ENCODE peak calls at places on chromosomes 1 and 21, in six cellular contexts. J is A673, Z is right cardiac atrium, W is H9, R is mesendoderm, A is colonic mucosa. L is an unnamed sample.

GRCh38 chr1:65146908-65147423 is 1.0 kb upstream of the AK4 start:
- DNase-seq in A (no peak), J (no peak), W (no peak), R (peak; percentile 37), Z (no peak), L (no peak)

GRCh38 chr1:116571215-116571919 is 541 bp upstream of the CD58 start:
- DNase-seq in A (peak; percentile 27), Z (no peak), J (no peak), R (peak; percentile 34), W (no peak), L (no peak)

GRCh38 chr21:14870841-14871126 is 194.0 kb downstream of the NRIP1 start:
- DNase-seq in W (no peak), Z (no peak), A (no peak), R (no peak), J (no peak), L (no peak)

GRCh38 chr1:95040032-95040525 is 32.7 kb downstream of the ALG14 start:
- DNase-seq in W (no peak), Z (no peak), A (no peak), R (no peak), J (no peak), L (no peak)

GRCh38 chr1:209455666-209456065 is 127.8 kb upstream of the CAMK1G start:
- DNase-seq in J (no peak), Z (no peak), R (peak; percentile 35), W (no peak), A (no peak), L (no peak)

GRCh38 chr1:161382214-161383019 is 14.7 kb upstream of the CFAP126 start:
- DNase-seq in W (no peak), A (no peak), J (peak; percentile 76), Z (no peak), R (peak; percentile 63), L (no peak)

GRCh38 chr1:24501371-24502167 is 1.1 kb upstream of the RCAN3 start:
- DNase-seq in W (no peak), J (no peak), R (peak; percentile 57), Z (peak; percentile 56), A (peak; percentile 62), L (no peak)

GRCh38 chr1:202181586-202181985 is 12.0 kb upstream of the LGR6 start:
- DNase-seq in W (no peak), R (no peak), A (no peak), J (no peak), Z (no peak), L (no peak)

GRCh38 chr1:92709738-92710137 is 75.2 kb downstream of the EVI5 start:
- DNase-seq in Z (no peak), J (peak; percentile 14), W (no peak), A (no peak), R (peak; percentile 45), L (no peak)

GRCh38 chr1:180919183-180919700 is 6.5 kb downstream of the KIAA1614 start:
- DNase-seq in Z (no peak), W (no peak), A (no peak), R (no peak), J (no peak), L (no peak)

GRCh38 chr1:172763088-172763487 is 104.2 kb downstream of the FASLG start:
- DNase-seq in J (no peak), A (no peak), R (no peak), W (no peak), Z (no peak), L (no peak)

GRCh38 chr21:35048706-35049617 is at the start of gene RUNX1:
- DNase-seq in W (no peak), J (no peak), Z (no peak), A (peak; percentile 50), R (no peak), L (no peak)

GRCh38 chr1:246602194-246602593 is 35.9 kb downstream of the CNST start:
- DNase-seq in J (no peak), W (no peak), A (no peak), R (no peak), Z (no peak), L (no peak)

GRCh38 chr1:246597971-246598370 is 31.7 kb downstream of the CNST start:
- DNase-seq in W (no peak), Z (no peak), R (no peak), A (no peak), J (no peak), L (no peak)

GRCh38 chr1:246599315-246599714 is 33.1 kb downstream of the CNST start:
- DNase-seq in R (peak; percentile 16), W (no peak), Z (no peak), A (no peak), J (no peak), L (no peak)

GRCh38 chr1:246597340-246597739 is 31.1 kb downstream of the CNST start:
- DNase-seq in J (no peak), R (peak; percentile 37), Z (peak; percentile 77), W (no peak), A (peak; percentile 85), L (peak; percentile 91)

DNA sequence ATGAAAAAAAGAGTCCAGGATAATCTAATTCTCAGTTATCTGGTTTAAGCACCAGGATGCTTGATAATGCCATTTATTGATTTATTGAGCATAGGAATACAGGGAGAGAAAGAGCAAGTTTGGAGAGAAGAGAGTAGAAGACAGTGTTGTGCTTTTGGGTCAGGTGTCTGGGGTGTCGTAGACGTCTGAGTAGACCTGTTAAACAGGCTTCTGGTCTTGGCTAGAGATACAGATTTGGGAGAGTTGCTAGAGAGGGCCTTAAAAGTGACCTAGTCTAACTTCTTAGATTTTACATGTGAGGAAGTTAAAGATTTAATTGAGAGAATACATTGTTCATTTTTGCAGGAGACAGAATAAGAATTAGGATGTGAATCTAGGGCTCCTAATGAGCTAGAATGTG is 34.3 kb downstream of the CNST start:
- DNase-seq in R (no peak), A (no peak), Z (no peak), J (no peak), W (no peak), L (no peak)
- H3K27ac ChIP-seq in R (no peak overlapping the region), A (no peak overlapping the region), Z (no peak overlapping the region), J (no peak overlapping the region), W (no peak overlapping the region), L (no peak overlapping the region)

GRCh38 chr21:46226146-46226545 is 2.4 kb downstream of the LSS start:
- DNase-seq in R (no peak), W (no peak), A (no peak), Z (no peak), J (no peak), L (no peak)

GRCh38 chr21:46229133-46229922 is 754 bp upstream of the LSS start:
- DNase-seq in Z (no peak), R (peak; percentile 10), A (no peak), W (no peak), J (no peak), L (no peak)

GRCh38 chr21:46226920-46227599 is 1.5 kb downstream of the LSS start:
- DNase-seq in J (peak; percentile 39), Z (peak; percentile 17), A (no peak), R (peak; percentile 22), W (no peak), L (no peak)

GRCh38 chr21:46228345-46229051 is at the start of gene LSS:
- DNase-seq in A (peak; percentile 99), W (peak; percentile 99), R (peak; percentile 99), J (peak; percentile 99), Z (peak; percentile 99), L (peak; percentile 95)

GRCh38 chr21:46227811-46228344 is 696 bp downstream of the LSS start:
- DNase-seq in W (no peak), A (no peak), J (no peak), R (peak; percentile 18), Z (peak; percentile 67), L (no peak)
- H3K27ac ChIP-seq in W (no peak overlapping the region), A (peak overlapping the region; percentile 73), J (peak overlapping the region; percentile 85), R (peak overlapping the region; percentile 92), Z (peak overlapping the region; percentile 92), L (peak overlapping the region; percentile 86)

DNA sequence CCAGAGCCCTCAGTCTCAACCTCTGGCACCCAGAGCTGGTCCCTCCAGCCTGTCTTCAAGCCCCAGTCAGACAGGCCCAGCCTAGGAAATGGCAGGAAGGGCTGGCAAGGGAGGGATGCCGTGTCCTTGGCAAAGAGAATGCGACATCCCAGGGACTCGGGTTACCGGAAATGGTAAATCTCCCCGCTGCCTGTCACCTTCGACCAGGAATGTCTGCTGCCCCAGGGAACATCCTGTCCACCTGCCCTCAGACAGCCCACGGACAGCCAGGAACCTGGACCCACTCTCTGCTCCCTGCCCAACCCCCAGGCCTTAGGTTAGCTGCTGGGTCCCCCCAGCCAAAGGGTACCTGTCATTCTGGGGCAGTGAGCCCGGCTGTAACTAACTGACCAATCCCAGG is 23.9 kb downstream of the HSPG2 start:
- DNase-seq in J (no peak), A (no peak), R (peak; percentile 92), Z (no peak), W (peak; percentile 86), L (no peak)
- H3K27ac ChIP-seq in J (no peak overlapping the region), A (peak overlapping the region; percentile 69), R (peak overlapping the region; percentile 91), Z (peak overlapping the region; percentile 93), W (no peak overlapping the region), L (peak overlapping the region; percentile 94)

GRCh38 chr21:32391755-32392154 is 1.1 kb downstream of the URB1 start:
- DNase-seq in W (no peak), R (no peak), A (no peak), J (no peak), Z (no peak), L (no peak)

GRCh38 chr21:32392299-32392879 is 423 bp downstream of the URB1 start:
- DNase-seq in W (no peak), R (peak; percentile 26), J (peak; percentile 26), Z (no peak), A (no peak), L (no peak)

GRCh38 chr21:32393677-32394001 is 827 bp upstream of the URB1 start:
- DNase-seq in A (no peak), Z (no peak), J (no peak), W (no peak), R (no peak), L (no peak)

GRCh38 chr21:32389337-32390015 is 3.3 kb downstream of the URB1 start:
- DNase-seq in J (no peak), Z (no peak), A (no peak), W (no peak), R (no peak), L (no peak)

GRCh38 chr21:32392880-32393676 is at the start of gene URB1:
- DNase-seq in R (peak; percentile 84), A (peak; percentile 97), W (peak; percentile 93), Z (peak; percentile 98), J (peak; percentile 88), L (peak; percentile 87)
- H3K27ac ChIP-seq in R (no peak within 1 kb of the TSS), A (peak within 1 kb of the TSS; percentile 72), W (no peak within 1 kb of the TSS), Z (peak within 1 kb of the TSS; percentile 73), J (peak within 1 kb of the TSS; percentile 66), L (peak within 1 kb of the TSS; percentile 88)

L was measured in right atrium auricular region.